ENCODE peak calls at places on chromosomes 5 and 9, in nine cellular contexts. G, H, U, A, O, F, W, J and Z are unnamed samples.

GRCh38 chr5:17805426-17805825 is 171.2 kb downstream of the TAF11L14 start:
- DNase-seq in H (no peak), J (no peak), U (no peak), F (peak; percentile 96), G (no peak), W (no peak), O (no peak), A (no peak), Z (peak; percentile 11)

GRCh38 chr9:130283514-130284248 is 18.1 kb downstream of the HMCN2 start:
- DNase-seq in H (no peak), O (no peak), G (no peak), F (no peak), U (no peak), A (no peak), J (no peak), W (no peak), Z (no peak)

GRCh38 chr5:17343675-17344074 is 126.2 kb downstream of the BASP1 start:
- DNase-seq in U (no peak), J (peak; percentile 79), H (peak; percentile 89), F (peak; percentile 70), O (peak; percentile 95), W (no peak), G (no peak), A (peak; percentile 69), Z (no peak)

GRCh38 chr5:16934123-16934522 is 2.0 kb downstream of the MYO10 start:
- DNase-seq in G (peak; percentile 87), O (peak; percentile 84), A (peak; percentile 61), W (peak; percentile 43), J (peak; percentile 87), F (peak; percentile 23), U (peak; percentile 68), H (peak; percentile 75), Z (peak; percentile 57)

GRCh38 chr9:133955821-133956411 is 36.2 kb downstream of the VAV2 start:
- DNase-seq in F (peak; percentile 76), W (peak; percentile 42), G (peak; percentile 64), O (peak; percentile 25), A (no peak), J (peak; percentile 47), H (no peak), U (peak; percentile 23), Z (peak; percentile 48)

GRCh38 chr9:87875839-87876545 is 6.7 kb upstream of the SPATA31E1 start:
- DNase-seq in O (no peak), W (no peak), U (no peak), G (no peak), J (no peak), A (no peak), F (no peak), H (no peak), Z (no peak)

GRCh38 chr5:181181650-181182565 is 23.1 kb downstream of the TRIM7 start:
- DNase-seq in G (peak; percentile 72), O (peak; percentile 80), H (peak; percentile 80), A (no peak), J (peak; percentile 85), W (peak; percentile 75), F (no peak), U (peak; percentile 62), Z (no peak)

GRCh38 chr5:53199882-53200281 is 90.3 kb upstream of the MOCS2 start:
- DNase-seq in W (no peak), J (no peak), H (no peak), F (no peak), U (no peak), A (no peak), G (no peak), O (no peak), Z (no peak)